ENCODE peak calls at places on chromosome 6, in four cellular contexts. A is stimulated activated CD4-positive, alpha-beta T cell treated with anti-CD3 and anti-CD28 coated beads, Interleukin-12 subunit alpha, Interleukin-12 subunit beta, amount 100 ng/mL, for 48 hours; N is NCI-H774; Y is right cardiac atrium. O is an unnamed sample.
A peak's percentile ranks its signal among the peaks of the same experiment; 100 is the strongest.

GRCh38 chr6:163324326-163324927 is 90.1 kb upstream of the QKI start:
- DNase-seq in Y (no peak), N (no peak), A (no peak), O (no peak)

GRCh38 chr6:109315331-109316129 is 66.7 kb downstream of the CD164 start:
- DNase-seq in A (no peak), Y (no peak), N (no peak), O (no peak)

GRCh38 chr6:5416250-5416649 is 154.9 kb downstream of the FARS2 start:
- DNase-seq in N (no peak), A (no peak), Y (no peak), O (no peak)

GRCh38 chr6:49326337-49326736 is 136.7 kb downstream of the MMUT start:
- DNase-seq in N (no peak), Y (no peak), A (no peak), O (no peak)

GRCh38 chr6:30206799-30207618 is 6.2 kb downstream of the TRIM26 start:
- DNase-seq in N (no peak), Y (no peak), A (no peak), O (no peak)

GRCh38 chr6:11791354-11792107 is 12.9 kb upstream of the ADTRP start:
- DNase-seq in N (no peak), A (no peak), Y (no peak), O (no peak)

GRCh38 chr6:170131351-170131750 is 159.5 kb downstream of the DLL1 start:
- DNase-seq in Y (no peak), N (no peak), A (no peak), O (no peak)

GRCh38 chr6:52410979-52411378 is 9.2 kb upstream of the EFHC1 start:
- DNase-seq in A (no peak), N (no peak), Y (no peak), O (no peak)

GRCh38 chr6:139862311-139862710 is 487.9 kb upstream of the CITED2 start:
- DNase-seq in N (no peak), A (no peak), Y (no peak), O (no peak)

GRCh38 chr6:115690854-115691253 is 369.8 kb downstream of the FRK start:
- DNase-seq in N (no peak), Y (no peak), A (no peak), O (no peak)

GRCh38 chr6:149212892-149213786 is 104.4 kb upstream of the TAB2 start:
- DNase-seq in Y (no peak), N (no peak), A (no peak), O (no peak)

GRCh38 chr6:129677634-129678325 is 32.2 kb downstream of the ARHGAP18 start:
- DNase-seq in Y (no peak), N (no peak), A (no peak), O (no peak)

GRCh38 chr6:94636780-94637385 is 940.5 kb upstream of the MANEA start:
- DNase-seq in Y (no peak), A (no peak), N (no peak), O (no peak)

GRCh38 chr6:26743157-26743821 is 83.7 kb upstream of the ZNF322 start:
- DNase-seq in N (no peak), Y (no peak), A (no peak), O (no peak)

GRCh38 chr6:23180504-23181293 is 611.3 kb downstream of the HDGFL1 start:
- DNase-seq in N (peak; percentile 90), Y (peak; percentile 79), A (no peak), O (peak; percentile 64)

GRCh38 chr6:14925025-14925595 is 320.8 kb upstream of the JARID2 start:
- DNase-seq in N (no peak), Y (no peak), A (no peak), O (no peak)

GRCh38 chr6:67877288-67877687 is 757.8 kb upstream of the ADGRB3 start:
- DNase-seq in A (no peak), Y (no peak), N (no peak), O (no peak)

GRCh38 chr6:56690519-56691200 is 48.0 kb upstream of the DST start:
- DNase-seq in N (no peak), A (no peak), Y (no peak), O (no peak)

O was measured in left ventricle myocardium inferior.